ENCODE peak calls at places on chromosomes 3 and 15, in nine cellular contexts. Y, J, H, T, I, U, Q, G and A are unnamed samples.

GRCh38 chr3:149080011-149080698 is 6.2 kb downstream of the HLTF start:
- DNase-seq in U (no peak), G (no peak), Q (peak), J (peak), H (no peak), I (no peak), T (no peak), Y (no peak), A (no peak)

GRCh38 chr3:40130721-40131120 is 178.8 kb upstream of the EIF1B start:
- DNase-seq in H (no peak), G (no peak), I (no peak), T (no peak), J (no peak), Y (no peak), Q (peak), U (no peak), A (no peak)

GRCh38 chr3:123394391-123395022 is 54.4 kb downstream of the ADCY5 start:
- DNase-seq in J (no peak), Y (no peak), G (no peak), T (no peak), I (no peak), H (no peak), Q (no peak), U (no peak), A (no peak)

GRCh38 chr3:58167431-58168351 is 43.1 kb downstream of the DNASE1L3 start:
- DNase-seq in U (peak), H (peak), Q (peak), J (peak), Y (peak), I (peak), G (peak), T (peak), A (no peak)

GRCh38 chr3:43769471-43770425 is 79.0 kb downstream of the ABHD5 start:
- DNase-seq in T (peak), G (peak), U (peak), I (peak), J (peak), H (peak), Y (peak), Q (peak), A (peak)

GRCh38 chr3:160973067-160973466 is 132.1 kb downstream of the B3GALNT1 start:
- DNase-seq in G (no peak), Y (no peak), J (no peak), I (no peak), T (no peak), H (no peak), Q (no peak), U (no peak), A (no peak)

GRCh38 chr15:22808240-22808639 is 21.8 kb downstream of the NIPA1 start:
- DNase-seq in U (no peak), I (no peak), J (no peak), Y (no peak), Q (no peak), G (no peak), H (peak), T (no peak), A (no peak)

GRCh38 chr3:118943597-118943996 is 91.0 kb downstream of the IGSF11 start:
- DNase-seq in U (no peak), G (no peak), I (no peak), Q (no peak), J (no peak), T (no peak), H (no peak), Y (no peak), A (no peak)

GRCh38 chr3:167872941-167873340 is 137.4 kb downstream of the SERPINI1 start:
- DNase-seq in G (no peak), I (no peak), H (no peak), J (no peak), Q (no peak), Y (no peak), T (no peak), U (no peak), A (no peak)

GRCh38 chr15:36653851-36654250 is 74.4 kb downstream of the CDIN1 start:
- DNase-seq in G (no peak), Y (no peak), Q (no peak), T (no peak), U (no peak), H (no peak), J (no peak), I (no peak), A (no peak)
- TF ChIP-seq CTCF in G (no peak), Y (no peak), Q (no peak), T (no peak), U (no peak), H (no peak), J (no peak), I (no peak), A (no peak)

GRCh38 chr15:41972341-41973237 is at the start of gene EHD4:
- DNase-seq in Q (peak), Y (peak), I (peak), H (peak), U (peak), J (peak), G (peak), T (peak), A (peak)
- TF ChIP-seq CTCF in Q (peak), Y (peak), I (peak), H (no peak), U (peak), J (no peak), G (peak), T (peak), A (peak)

GRCh38 chr3:172987268-172987667 is 153.8 kb downstream of the SPATA16 start:
- DNase-seq in I (peak), Q (no peak), J (peak), Y (no peak), H (no peak), U (no peak), G (no peak), T (no peak), A (no peak)
- TF ChIP-seq CTCF in I (peak), Q (peak), J (peak), Y (no peak), H (no peak), U (peak), G (peak), T (peak), A (no peak)

DNA sequence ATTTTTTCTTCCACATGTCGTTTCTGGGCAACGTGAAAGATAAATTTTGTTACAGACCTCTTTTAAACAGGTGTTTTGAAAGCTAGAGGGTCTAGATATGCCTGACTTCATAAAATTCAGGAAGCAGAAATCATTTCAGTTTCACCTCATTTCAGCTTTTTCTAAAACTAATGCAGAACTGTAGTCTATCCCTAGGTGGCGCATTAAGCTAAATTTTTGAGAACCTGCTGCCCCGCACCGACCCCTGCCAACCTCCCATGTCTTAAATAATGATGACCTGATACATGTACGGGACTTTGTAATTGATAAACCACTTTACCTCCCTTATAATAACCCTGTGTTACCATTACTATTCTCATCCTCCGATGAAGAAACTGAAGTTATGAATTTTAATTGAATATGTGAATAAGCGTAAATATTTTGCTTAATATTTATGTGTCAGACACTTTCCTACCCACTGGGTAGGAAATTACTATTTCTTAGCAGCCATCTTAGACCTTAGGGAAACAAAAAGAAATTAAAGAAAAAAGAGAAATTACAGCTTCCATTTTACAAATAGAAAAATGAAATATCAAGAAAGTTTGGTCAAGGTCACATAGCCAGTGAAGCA is 78.7 kb upstream of the GCNT3 start:
- DNase-seq in I (peak), J (peak), H (peak), U (peak), Y (no peak), G (peak), T (peak), Q (peak), A (no peak)
- TF ChIP-seq CTCF in I (peak), J (peak), H (peak), U (peak), Y (peak), G (peak), T (peak), Q (peak), A (peak)

DNA sequence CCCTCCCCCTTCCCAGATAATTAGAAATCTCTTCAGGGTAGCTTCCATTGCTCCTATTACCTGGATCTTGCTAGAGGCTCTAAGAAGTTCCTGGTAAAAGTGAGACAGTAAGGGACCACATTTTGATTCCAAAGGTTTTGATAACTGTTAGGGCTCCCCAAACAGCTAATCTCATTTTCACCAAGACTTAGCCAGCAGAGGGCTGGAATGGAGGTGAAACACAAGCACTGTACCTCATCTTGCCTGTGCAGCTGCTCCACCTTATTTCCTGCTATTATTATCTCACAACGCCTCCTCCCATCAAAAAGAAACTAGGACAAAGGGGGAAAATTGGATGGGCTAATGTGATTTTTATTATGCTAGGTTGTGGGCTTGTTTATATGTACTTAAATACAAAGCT is 7.3 kb downstream of the SETD5 start:
- DNase-seq in H (no peak), Y (no peak), I (peak), J (no peak), Q (no peak), T (no peak), U (no peak), G (no peak), A (no peak)
- TF ChIP-seq CTCF in H (no peak), Y (no peak), I (peak), J (no peak), Q (no peak), T (no peak), U (peak), G (peak), A (peak)

GRCh38 chr15:25345943-25346342 is 92.9 kb downstream of the UBE3A start:
- DNase-seq in I (peak), Q (peak), G (no peak), U (no peak), H (no peak), J (no peak), Y (no peak), T (peak), A (no peak)
- TF ChIP-seq CTCF in I (peak), Q (peak), G (peak), U (no peak), H (no peak), J (peak), Y (peak), T (no peak), A (peak)

DNA sequence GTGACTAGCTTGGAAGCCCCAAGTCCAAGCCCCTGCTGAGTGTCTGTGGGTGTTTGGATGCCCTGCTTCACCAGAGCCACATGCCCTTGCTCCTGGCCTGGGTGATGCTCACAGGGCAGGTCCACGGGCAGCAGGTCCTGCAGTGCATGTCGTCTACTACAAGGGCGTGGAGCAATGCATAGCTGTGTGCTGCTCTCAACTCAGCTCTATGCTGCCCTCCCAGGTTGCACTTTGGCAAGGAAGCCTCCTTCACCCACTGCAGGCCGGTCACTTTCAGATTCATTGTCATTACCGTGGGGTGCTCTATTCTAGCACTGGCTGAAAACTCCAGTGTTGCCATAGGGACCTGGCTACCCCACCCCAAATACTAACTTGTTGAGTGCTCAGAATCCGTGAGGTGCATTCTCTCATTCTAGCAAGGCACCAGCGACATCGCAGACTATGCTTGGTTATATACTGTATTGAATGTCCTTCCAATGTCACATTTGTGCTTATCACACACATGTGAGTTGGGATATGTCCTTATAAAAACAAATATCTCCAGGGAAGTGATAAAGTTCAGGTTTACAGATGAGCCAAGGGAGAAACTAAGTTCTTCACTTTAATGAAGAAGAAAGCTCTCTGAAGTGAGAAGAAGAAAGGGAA is 51.8 kb downstream of the GRAMD1C start:
- DNase-seq in Y (no peak), G (no peak), Q (no peak), T (no peak), J (no peak), H (peak), U (no peak), I (peak), A (no peak)
- TF ChIP-seq CTCF in Y (no peak), G (no peak), Q (no peak), T (no peak), J (no peak), H (no peak), U (no peak), I (no peak), A (no peak)

DNA sequence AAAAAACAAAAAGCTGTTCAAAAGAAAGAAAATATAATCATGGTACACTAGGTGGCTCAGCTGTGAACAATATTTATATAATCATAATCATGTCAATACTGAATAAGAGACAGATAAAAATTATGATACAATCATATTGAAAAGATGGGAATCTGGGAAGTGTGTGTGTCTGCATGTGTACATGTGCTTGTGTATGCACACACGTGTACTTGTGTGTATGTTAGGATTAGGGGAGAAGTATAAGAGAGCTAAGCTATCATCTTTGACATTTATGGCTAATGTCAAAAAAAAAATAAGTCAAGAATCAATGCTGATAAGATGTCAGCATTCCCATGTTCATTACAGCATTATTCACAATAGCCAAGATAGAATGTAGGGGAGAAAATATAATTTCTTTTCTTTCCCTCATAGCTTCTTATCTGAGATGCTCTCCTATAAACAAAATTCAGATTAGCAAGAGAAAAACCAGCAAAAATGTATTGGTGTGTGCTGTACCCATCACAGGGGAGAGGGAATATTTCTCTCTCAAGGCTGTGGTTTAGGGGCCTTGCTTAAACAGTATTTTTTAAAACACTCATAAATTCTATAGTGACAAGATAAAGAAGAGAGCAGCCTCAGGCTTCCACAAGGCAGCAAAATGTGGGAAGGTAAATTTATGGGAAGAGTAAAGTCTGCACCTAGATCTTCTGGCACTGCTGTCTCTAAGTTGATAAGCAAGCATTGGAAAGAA is 63.4 kb upstream of the ITGA11 start:
- DNase-seq in H (no peak), I (no peak), T (no peak), U (no peak), J (no peak), Y (no peak), Q (no peak), G (no peak), A (no peak)
- TF ChIP-seq CTCF in H (no peak), I (no peak), T (no peak), U (no peak), J (no peak), Y (no peak), Q (no peak), G (no peak), A (no peak)